ENCODE peak calls at places on chromosomes 13 and 19, in four cellular contexts. X is HepG2, B is GM12878, M is K562. K is an unnamed sample.

GRCh38 chr13:87274209-87274819 is 396.9 kb upstream of the SLITRK5 start:
- DNase-seq in M (peak), B (no peak), X (peak), K (peak)

GRCh38 chr19:48968813-48969218 is 3.7 kb downstream of the FTL start:
- DNase-seq in B (no peak), X (no peak), M (no peak), K (no peak)

GRCh38 chr13:52749446-52749845 is 9.8 kb upstream of the CNMD start:
- DNase-seq in X (no peak), B (no peak), M (no peak), K (peak)

GRCh38 chr13:22915442-22916082 is 265.2 kb upstream of the SGCG start:
- DNase-seq in X (no peak), M (peak), B (no peak), K (peak)

GRCh38 chr19:45553464-45553863 is 31.1 kb downstream of the OPA3 start:
- DNase-seq in B (no peak), X (no peak), M (no peak), K (no peak)

GRCh38 chr13:99687728-99688397 is 186.6 kb downstream of the TM9SF2 start:
- DNase-seq in X (no peak), M (no peak), B (no peak), K (no peak)

GRCh38 chr19:2478756-2479555 is 3.0 kb downstream of the GADD45B start:
- DNase-seq in M (no peak), X (no peak), B (no peak), K (no peak)

GRCh38 chr19:23403581-23404324 is 8.5 kb upstream of the ZNF91 start:
- DNase-seq in X (peak), M (no peak), B (no peak), K (no peak)

GRCh38 chr19:38617283-38617763 is 430 bp downstream of the MAP4K1 start:
- DNase-seq in B (peak), M (no peak), X (no peak), K (no peak)

GRCh38 chr19:7120499-7120898 is 51.0 kb downstream of the ZNF557 start:
- DNase-seq in X (no peak), M (no peak), B (no peak), K (no peak)

GRCh38 chr19:38062959-38063786 is 156.2 kb downstream of the SIPA1L3 start:
- DNase-seq in M (no peak), X (no peak), B (no peak), K (peak)

GRCh38 chr13:98327326-98328314 is 150.6 kb upstream of the RNF113B start:
- DNase-seq in X (peak), B (no peak), M (no peak), K (no peak)

GRCh38 chr19:18607222-18608101 is 863 bp upstream of the CRLF1 start:
- DNase-seq in M (no peak), X (no peak), B (no peak), K (peak)

GRCh38 chr19:47036233-47036651 is 12.2 kb downstream of the TMEM160 start:
- DNase-seq in X (no peak), M (no peak), B (no peak), K (no peak)

GRCh38 chr13:73326215-73326558 is 267.4 kb downstream of the KLF5 start:
- DNase-seq in M (no peak), X (no peak), B (no peak), K (no peak)

GRCh38 chr13:97275265-97275664 is 53.1 kb downstream of the MBNL2 start:
- DNase-seq in X (peak), M (no peak), B (no peak), K (no peak)

GRCh38 chr13:30520571-30520970 is 54.8 kb upstream of the HMGB1 start:
- DNase-seq in X (no peak), B (no peak), M (no peak), K (no peak)

GRCh38 chr13:113506871-113507388 is 16.4 kb upstream of the DCUN1D2 start:
- DNase-seq in X (no peak), B (no peak), M (no peak), K (no peak)

GRCh38 chr19:33260628-33261418 is 35.2 kb upstream of the SLC7A10 start:
- DNase-seq in B (no peak), M (no peak), X (no peak), K (no peak)
- TF ChIP-seq FOXM1 in B (no peak), M (no peak), X (no peak), K (no peak)

DNA sequence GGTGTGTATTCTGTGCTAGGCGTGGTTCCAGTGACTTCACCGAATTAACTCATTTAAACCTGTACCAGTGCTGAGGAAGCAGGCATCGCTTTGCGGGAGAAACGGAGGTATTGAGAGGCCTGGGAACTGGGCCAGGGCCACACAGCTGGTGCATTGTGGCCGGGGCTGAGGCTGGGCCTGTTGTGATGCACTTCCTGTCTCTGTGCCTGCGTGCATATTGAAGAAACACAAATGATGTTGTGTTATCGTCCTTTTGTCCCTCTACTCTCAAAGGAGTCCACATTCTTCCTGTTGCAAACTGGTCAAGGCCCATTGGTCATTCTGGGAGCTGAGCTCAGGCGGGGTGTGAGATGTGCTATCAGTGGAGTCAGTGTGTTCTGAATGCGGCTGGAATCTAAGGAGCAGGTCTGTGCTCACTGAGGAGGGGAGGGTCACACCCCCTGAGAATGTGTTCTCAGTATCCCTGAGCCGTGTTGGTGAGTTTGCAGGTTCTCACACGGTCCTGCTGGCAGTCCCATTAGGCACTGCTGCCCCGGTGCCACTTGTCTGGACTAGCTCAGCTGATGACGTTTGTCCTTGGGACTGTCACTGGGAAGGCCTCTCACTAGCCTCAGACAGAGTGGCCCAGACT is 62.1 kb downstream of the ARHGEF7 start:
- DNase-seq in B (no peak), M (no peak), X (no peak), K (no peak)
- TF ChIP-seq TAF1 in B (no peak), M (no peak), X (no peak), K (no peak)

GRCh38 chr13:51625555-51626345 is 41.5 kb downstream of the WDFY2 start:
- DNase-seq in X (no peak), B (no peak), M (no peak), K (no peak)
- TF ChIP-seq FOXM1 in X (no peak), B (no peak), M (no peak), K (no peak)

DNA sequence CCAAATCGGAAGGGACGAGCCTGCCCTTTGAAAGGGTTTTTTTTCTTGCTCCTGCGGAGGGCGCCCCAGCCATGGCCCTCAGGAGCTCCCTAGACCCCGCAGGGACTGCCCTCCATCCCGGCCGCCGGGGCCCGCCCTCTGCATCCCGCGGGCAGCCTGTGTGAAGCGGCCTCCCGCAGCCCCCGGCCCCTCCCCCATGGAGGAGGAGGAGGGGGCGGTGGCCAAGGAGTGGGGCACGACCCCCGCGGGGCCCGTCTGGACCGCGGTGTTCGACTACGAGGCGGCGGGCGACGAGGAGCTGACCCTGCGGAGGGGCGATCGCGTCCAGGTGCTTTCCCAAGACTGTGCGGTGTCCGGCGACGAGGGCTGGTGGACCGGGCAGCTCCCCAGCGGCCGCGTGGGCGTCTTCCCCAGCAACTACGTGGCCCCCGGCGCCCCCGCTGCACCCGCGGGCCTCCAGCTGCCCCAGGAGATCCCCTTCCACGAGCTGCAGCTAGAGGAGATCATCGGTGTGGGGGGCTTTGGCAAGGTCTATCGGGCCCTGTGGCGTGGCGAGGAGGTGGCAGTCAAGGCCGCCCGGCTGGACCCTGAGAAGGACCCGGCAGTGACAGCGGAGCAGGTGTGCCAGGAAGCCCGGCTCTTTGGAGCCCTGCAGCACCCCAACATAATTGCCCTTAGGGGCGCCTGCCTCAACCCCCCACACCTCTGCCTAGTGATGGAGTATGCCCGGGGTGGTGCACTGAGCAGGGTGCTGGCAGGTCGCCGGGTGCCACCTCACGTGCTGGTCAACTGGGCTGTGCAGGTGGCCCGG is 815 bp downstream of the MAP3K10 start:
- DNase-seq in B (no peak), X (no peak), M (peak), K (peak)
- TF ChIP-seq TAF1 in B (no peak), X (no peak), M (no peak), K (no peak)

DNA sequence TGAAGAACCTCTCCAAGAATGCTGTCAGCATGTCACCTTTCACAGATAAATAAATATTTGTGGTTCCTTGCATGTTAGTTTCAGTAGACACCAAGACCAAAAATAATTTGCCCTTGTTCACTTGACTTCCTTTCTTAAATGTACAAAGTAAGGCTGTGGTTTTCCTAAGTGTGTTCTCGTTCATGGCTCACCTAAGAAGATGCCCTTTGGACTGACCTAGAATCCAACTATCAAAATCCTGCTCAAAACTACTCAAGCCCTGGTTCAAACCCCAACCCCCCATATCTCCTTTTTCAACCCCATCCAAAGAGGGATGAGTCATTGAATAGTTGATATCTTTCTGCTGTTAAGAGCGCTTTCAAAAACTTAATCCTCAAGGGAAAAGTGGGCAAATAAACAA is 247.8 kb upstream of the ZNF507 start:
- DNase-seq in B (no peak), M (no peak), X (no peak), K (no peak)
- TF ChIP-seq FOXM1 in B (no peak), M (no peak), X (no peak), K (no peak)

DNA sequence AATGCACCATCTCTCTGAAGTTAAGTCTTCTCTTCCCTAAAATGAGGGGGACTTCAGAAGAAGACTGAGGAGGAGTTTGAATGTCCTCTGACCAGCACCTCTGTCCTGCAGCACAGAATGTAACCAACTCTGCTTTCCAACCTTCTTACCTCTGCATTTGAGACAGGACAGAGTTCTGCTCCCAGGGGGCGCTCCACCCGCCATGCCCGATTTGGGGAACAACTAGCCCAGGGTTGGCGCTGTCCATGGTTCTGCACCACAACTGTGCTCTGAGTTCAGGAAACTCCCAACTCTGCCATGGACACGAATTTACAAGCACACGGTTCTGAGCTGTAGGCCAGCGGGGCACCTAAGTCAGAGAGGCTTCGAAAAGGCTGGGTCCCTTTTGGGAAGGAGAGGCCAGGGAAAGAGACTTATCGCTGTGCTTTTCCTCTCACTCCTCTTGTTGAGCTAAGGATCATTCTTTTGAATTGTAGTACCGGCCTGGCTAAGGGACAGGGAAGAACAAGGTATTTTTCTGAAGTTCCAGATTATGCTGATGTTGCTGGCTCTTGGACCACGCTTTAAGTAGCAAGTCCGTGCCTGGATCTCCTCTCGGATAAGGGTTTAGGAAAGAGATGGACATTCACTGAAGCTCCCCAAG is 22.2 kb downstream of the SIGLEC5 start:
- DNase-seq in B (no peak), X (peak), M (peak), K (no peak)
- TF ChIP-seq TAF1 in B (no peak), X (peak), M (no peak), K (no peak)

DNA sequence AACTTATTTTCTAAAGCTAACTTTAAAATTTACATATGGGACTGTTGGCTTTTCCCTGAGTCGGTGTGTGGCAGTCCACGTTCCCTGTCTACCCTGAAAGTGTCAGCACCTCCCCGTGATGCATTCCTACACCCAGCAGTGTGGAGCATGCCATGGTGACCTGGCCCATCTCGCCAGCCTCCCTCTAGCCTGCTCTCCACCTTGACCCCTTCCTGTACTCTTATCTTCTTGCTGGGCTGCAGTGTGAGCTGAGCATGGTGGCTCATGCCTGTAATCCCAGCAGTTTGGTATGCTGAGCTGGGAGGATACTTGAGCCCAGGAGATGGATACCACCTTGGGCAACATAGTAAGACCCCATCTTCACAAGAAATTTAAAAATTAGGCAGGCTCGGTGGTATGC is 25.4 kb downstream of the MICOS13 start:
- DNase-seq in B (no peak), X (no peak), M (no peak), K (no peak)
- TF ChIP-seq FOXM1 in B (no peak), X (no peak), M (no peak), K (no peak)

GRCh38 chr19:56126983-56127780 is 6.1 kb upstream of the ZNF787 start:
- DNase-seq in B (no peak), X (peak), M (peak), K (no peak)

GRCh38 chr19:56121180-56122167 is at the start of gene ZNF787:
- DNase-seq in X (peak), M (peak), B (peak), K (peak)

GRCh38 chr19:56124578-56124977 is 3.5 kb upstream of the ZNF787 start:
- DNase-seq in X (no peak), M (no peak), B (no peak), K (no peak)

GRCh38 chr19:56120371-56121179 is 520 bp downstream of the ZNF787 start:
- DNase-seq in B (no peak), M (peak), X (peak), K (peak)

DNA sequence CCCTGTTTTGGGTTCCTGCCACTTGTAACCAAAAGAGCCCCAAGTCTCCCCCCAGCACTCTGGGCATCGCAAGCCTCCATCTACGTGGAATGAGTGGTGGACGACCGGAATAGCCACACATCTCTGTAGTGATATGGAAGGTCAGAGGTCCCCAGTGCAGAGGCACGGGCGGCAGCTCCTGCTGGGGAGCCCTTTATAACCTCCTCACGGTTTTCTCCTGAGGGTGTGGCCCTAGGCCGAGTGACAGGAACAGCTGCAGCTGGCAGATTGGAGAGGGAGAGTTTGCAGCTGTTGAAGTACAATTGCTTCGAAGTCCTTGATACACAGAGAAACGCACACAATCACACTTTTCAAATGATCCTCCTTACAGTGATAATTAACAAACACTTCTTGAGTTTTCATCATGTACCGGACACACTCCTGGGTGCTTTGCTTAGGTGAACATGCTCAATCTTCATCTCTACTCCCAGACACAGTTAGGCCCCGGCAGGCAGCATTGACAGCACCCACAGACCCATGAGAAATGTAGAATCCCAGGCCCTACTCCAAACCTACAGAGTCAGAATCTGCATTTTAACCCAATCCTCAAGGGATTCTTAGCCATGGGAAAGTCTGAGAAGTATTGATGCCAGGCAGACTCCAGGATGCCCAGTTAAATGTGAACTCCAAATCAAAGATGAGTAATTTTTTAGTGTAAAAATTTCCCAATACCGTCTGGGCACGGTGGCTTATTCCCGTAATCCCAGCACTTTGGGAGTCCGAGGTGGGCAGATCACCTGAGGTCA is 4.9 kb upstream of the ZNF787 start:
- DNase-seq in X (no peak), M (peak), B (no peak), K (no peak)
- TF ChIP-seq TAF1 in X (no peak), M (no peak), B (no peak), K (no peak)

GRCh38 chr19:8396563-8397203 is 6.5 kb downstream of the RAB11B start:
- DNase-seq in X (peak), M (peak), B (peak), K (peak)
- TF ChIP-seq FOXM1 in X (no peak), M (no peak), B (no peak), K (no peak)